ENCODE peak calls at places on chromosomes 12 and 14, in four cellular contexts. Z is HepG2, M is K562, B is H1. S is an unnamed sample.

GRCh38 chr12:50231346-50231745 is 52.0 kb downstream of the LIMA1 start:
- DNase-seq in M (no peak), Z (no peak), B (no peak), S (no peak)

GRCh38 chr14:75279153-75279738 is 618 bp downstream of the FOS start:
- DNase-seq in Z (no peak), M (peak), B (no peak), S (no peak)

GRCh38 chr12:113327000-113327399 is 7.9 kb downstream of the SLC8B1 start:
- DNase-seq in B (no peak), M (no peak), Z (no peak), S (no peak)

GRCh38 chr12:75863475-75863874 is 168.1 kb downstream of the PHLDA1 start:
- DNase-seq in Z (no peak), M (no peak), B (no peak), S (no peak)

GRCh38 chr12:74689071-74689655 is 151.5 kb downstream of the ATXN7L3B start:
- DNase-seq in Z (peak), B (no peak), M (no peak), S (no peak)

GRCh38 chr14:38238881-38239280 is 17.0 kb downstream of the CLEC14A start:
- DNase-seq in M (no peak), B (no peak), Z (no peak), S (no peak)

GRCh38 chr14:60161176-60162107 is 3.8 kb downstream of the DHRS7 start:
- DNase-seq in M (no peak), B (no peak), Z (peak), S (no peak)

GRCh38 chr12:94676011-94676709 is 25.8 kb upstream of the TMCC3 start:
- DNase-seq in M (no peak), Z (no peak), B (no peak), S (peak)

GRCh38 chr12:26809611-26810298 is 23.2 kb downstream of the ITPR2 start:
- DNase-seq in M (no peak), B (no peak), Z (no peak), S (no peak)

GRCh38 chr12:109714141-109714912 is 702 bp downstream of the FAM222A start:
- DNase-seq in Z (peak), M (peak), B (no peak), S (no peak)

GRCh38 chr12:68240975-68241374 is 12.4 kb downstream of the IL22 start:
- DNase-seq in B (no peak), Z (no peak), M (no peak), S (peak)

GRCh38 chr12:122593910-122594309 is 66.9 kb downstream of the KNTC1 start:
- DNase-seq in M (no peak), B (no peak), Z (no peak), S (no peak)

DNA sequence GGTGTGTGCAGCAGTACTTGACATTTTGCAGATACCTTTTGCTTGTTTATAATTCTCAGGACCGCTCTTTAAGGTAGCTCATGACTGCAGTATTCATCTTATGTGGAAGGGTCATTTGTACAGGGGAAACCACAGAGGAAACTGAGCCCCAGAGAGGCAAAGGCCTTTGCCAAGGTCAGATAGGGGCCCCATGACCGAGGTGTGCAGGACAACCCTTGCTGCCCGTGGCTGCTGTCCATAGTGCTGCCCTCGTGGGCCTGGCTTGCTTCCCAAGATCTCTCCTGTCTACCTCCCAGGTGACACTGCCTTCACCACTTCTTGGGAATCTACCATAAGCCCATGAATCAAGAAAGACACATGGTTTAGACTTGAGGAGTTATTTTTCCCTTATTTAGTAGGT is 198.7 kb upstream of the BCL2L14 start:
- DNase-seq in M (no peak), Z (no peak), B (no peak), S (no peak)
- TF ChIP-seq BRCA1 in M (no peak), Z (no peak), B (no peak), S (no peak)

GRCh38 chr12:45989857-45990467 is 412 bp downstream of the SCAF11 start:
- DNase-seq in M (peak), Z (peak), B (no peak), S (no peak)

GRCh38 chr12:45991289-45992249 is 1.2 kb upstream of the SCAF11 start:
- DNase-seq in B (no peak), M (peak), Z (peak), S (no peak)

GRCh38 chr12:45990468-45991288 is at the start of gene SCAF11:
- DNase-seq in Z (peak), B (peak), M (peak), S (peak)

GRCh38 chr12:45989277-45989856 is 1.0 kb downstream of the SCAF11 start:
- DNase-seq in B (no peak), Z (no peak), M (no peak), S (no peak)

DNA sequence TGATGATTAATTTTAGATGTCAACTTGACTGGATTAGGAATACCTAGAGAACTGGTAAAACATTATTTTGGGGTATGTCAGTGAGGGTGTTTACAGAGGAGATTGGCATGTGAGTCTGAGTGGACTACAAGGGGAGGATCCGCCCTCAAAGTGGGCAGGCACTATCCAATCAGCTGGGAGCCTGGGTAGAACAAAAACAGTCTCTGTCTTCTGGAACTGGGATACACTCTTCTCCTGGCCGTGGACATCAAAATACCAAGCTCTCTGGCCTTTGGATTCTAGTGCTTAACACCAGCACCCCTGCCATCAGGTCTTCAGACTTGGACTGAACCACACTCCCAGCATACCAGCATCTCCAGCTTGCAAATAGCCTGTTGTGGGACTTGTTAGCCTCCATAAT is 4.4 kb upstream of the SCAF11 start:
- DNase-seq in B (no peak), M (no peak), Z (peak), S (no peak)
- TF ChIP-seq BRCA1 in B (no peak), M (no peak), Z (no peak), S (no peak)

DNA sequence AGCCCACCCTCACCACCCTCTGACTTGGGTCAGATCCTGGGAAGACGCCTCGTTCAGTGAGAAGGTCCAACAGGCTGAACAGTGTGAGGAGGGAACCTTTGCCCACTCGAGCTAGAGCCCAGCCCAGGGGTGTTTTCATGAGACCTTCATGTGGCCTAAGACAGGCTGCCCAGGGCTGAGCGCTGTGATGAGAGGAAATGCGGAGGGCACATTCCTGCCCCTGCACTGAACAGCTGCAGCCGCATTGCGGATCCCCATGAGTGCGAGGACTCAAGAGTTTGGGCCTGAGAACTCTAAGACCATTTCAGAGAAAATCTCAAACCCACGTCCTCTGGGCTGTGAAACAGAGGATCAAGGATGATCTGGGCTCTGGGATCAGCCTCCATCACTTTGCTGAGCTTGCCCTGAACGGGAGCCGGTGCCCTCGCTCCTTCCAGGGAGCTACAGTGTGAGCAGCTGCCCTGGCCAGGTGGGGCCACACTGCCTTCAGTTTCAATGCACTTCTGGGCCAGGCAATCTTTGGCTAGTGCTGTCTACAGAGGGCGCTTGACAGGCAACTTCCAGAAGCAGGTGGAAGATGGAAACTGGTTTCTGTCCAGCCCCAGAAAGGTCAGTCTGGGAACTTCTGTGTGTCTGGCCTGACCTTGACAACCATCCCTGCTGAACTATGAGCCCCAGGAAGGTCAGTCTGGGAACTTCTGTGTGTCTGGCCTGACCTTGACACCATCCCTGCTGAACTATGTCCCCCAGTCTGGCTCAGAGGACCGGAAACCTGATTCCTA is 43.5 kb upstream of the P2RX7 start:
- DNase-seq in M (peak), Z (peak), B (no peak), S (no peak)
- TF ChIP-seq BRCA1 in M (no peak), Z (no peak), B (no peak), S (no peak)

GRCh38 chr14:58072288-58073071 is 79.5 kb downstream of the ARMH4 start:
- DNase-seq in Z (peak), B (no peak), M (peak), S (peak)

GRCh38 chr14:58071341-58071740 is 80.7 kb downstream of the ARMH4 start:
- DNase-seq in Z (no peak), M (no peak), B (no peak), S (no peak)

GRCh38 chr14:58078068-58078467 is 73.9 kb downstream of the ARMH4 start:
- DNase-seq in Z (no peak), M (no peak), B (no peak), S (no peak)

GRCh38 chr14:58077621-58078020 is 74.4 kb downstream of the ARMH4 start:
- DNase-seq in M (no peak), B (no peak), Z (no peak), S (no peak)

DNA sequence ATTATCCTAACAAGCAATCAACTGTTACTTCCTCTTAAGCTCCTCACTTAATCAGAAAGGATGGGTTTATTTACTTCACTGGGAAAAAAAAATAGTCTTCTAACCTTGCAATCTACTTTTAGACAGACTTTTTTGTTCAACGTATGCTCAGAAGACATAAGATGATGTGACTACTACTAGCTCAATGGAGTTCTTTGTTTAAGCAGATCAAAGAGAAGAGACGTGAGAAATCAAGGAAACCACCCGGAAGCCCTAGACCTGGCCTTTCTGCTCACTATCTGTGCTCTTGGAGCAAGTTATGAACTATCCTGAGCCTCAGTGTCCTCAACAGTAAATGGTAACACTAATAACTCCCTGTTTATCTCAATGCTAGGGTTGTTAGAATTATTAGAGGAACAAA is 78.5 kb downstream of the ARMH4 start:
- DNase-seq in B (no peak), M (no peak), Z (no peak), S (no peak)
- TF ChIP-seq BRCA1 in B (no peak), M (no peak), Z (no peak), S (no peak)

DNA sequence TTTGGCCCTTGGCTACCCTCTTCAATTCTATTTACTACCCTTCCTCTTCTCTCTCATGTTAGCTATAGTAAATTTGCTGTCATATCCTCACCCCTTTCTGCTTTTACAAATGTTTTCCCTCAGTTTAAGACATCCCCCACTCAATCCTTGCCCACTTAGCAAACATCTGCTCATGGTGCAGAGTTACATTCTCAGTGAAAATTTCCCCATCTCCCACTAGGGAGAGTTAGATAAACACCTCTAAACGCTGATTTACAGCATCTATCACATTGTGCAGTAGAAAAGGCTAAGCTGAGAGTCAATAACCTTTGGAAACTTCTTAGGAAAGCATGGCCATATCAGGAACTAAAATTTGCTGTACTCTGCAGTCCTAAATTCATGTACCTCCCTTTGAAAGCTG is 69.0 kb downstream of the DENND5B start:
- DNase-seq in M (no peak), B (no peak), Z (no peak), S (no peak)
- TF ChIP-seq BRCA1 in M (no peak), B (no peak), Z (no peak), S (no peak)